ENCODE peak calls at places on chromosome 9, in ten cellular contexts. G is H7; Z is putamen; C is GM13977; Y is NB4; Q is foreskin fibroblast; V is sciatic nerve; F is activated CD4-positive, alpha-beta T cell treated with anti-CD3 and anti-CD28 coated beads, Interleukin-2, amount 10 ng/mL, durations not matched to agents 7 days and 5 days; W is HCEC 1CT; A is AG09309. X is an unnamed sample.

GRCh38 chr9:14271078-14271673 is 42.8 kb downstream of the NFIB start:
- DNase-seq in V (peak; percentile 85), W (no peak), Z (peak; percentile 77), C (no peak), A (no peak), F (no peak), G (no peak), Q (peak; percentile 91), Y (no peak), X (peak; percentile 87)

GRCh38 chr9:93304574-93305496 is 120.9 kb downstream of the WNK2 start:
- DNase-seq in C (peak; percentile 75), F (no peak), G (peak; percentile 93), W (peak; percentile 41), V (peak; percentile 81), Y (peak; percentile 42), Q (peak; percentile 64), A (peak; percentile 5), Z (peak; percentile 47), X (peak; percentile 13)

GRCh38 chr9:77562021-77562748 is 85.9 kb downstream of the GNA14 start:
- DNase-seq in A (no peak), Z (no peak), F (no peak), C (no peak), G (no peak), Y (peak; percentile 20), Q (no peak), V (no peak), W (no peak), X (no peak)

GRCh38 chr9:127838375-127839078 is 15.9 kb downstream of the ENG start:
- DNase-seq in Y (no peak), V (peak; percentile 85), F (no peak), W (peak; percentile 96), C (no peak), Q (peak; percentile 99), A (peak; percentile 82), Z (no peak), G (peak; percentile 66), X (peak; percentile 90)

GRCh38 chr9:6090811-6091210 is 75.4 kb upstream of the RANBP6 start:
- DNase-seq in Q (no peak), G (no peak), A (no peak), Y (no peak), W (no peak), V (no peak), Z (no peak), C (no peak), F (no peak), X (no peak)

GRCh38 chr9:93280661-93281259 is 96.8 kb downstream of the WNK2 start:
- DNase-seq in Z (no peak), C (no peak), V (no peak), Q (no peak), G (no peak), W (peak; percentile 28), A (no peak), Y (no peak), F (no peak), X (no peak)

GRCh38 chr9:87663556-87663955 is 62.4 kb upstream of the CTSL start:
- DNase-seq in V (no peak), C (no peak), F (no peak), Y (no peak), A (no peak), G (no peak), W (no peak), Z (no peak), Q (no peak), X (no peak)

GRCh38 chr9:96554801-96555566 is 64.7 kb downstream of the CDC14B start:
- DNase-seq in Z (no peak), V (no peak), W (peak; percentile 79), C (no peak), A (no peak), Q (peak; percentile 54), Y (no peak), G (no peak), F (no peak), X (peak; percentile 80)

GRCh38 chr9:122065923-122066629 is 27.0 kb downstream of the TTLL11 start:
- DNase-seq in C (no peak), W (no peak), Y (no peak), Q (no peak), G (no peak), A (no peak), F (no peak), Z (peak; percentile 52), V (no peak), X (no peak)

GRCh38 chr9:89080193-89080592 is 88.9 kb downstream of the S1PR3 start:
- DNase-seq in F (no peak), G (no peak), C (no peak), W (peak; percentile 76), Q (peak; percentile 83), A (no peak), Y (no peak), Z (no peak), V (peak; percentile 71), X (no peak)

GRCh38 chr9:5269249-5269715 is 35.2 kb downstream of the RLN2 start:
- DNase-seq in Y (no peak), Q (peak; percentile 2), G (peak; percentile 6), V (no peak), C (no peak), Z (no peak), F (no peak), W (peak; percentile 27), A (no peak), X (peak; percentile 87)

GRCh38 chr9:99076483-99077171 is 28.3 kb upstream of the TGFBR1 start:
- DNase-seq in A (no peak), C (peak; percentile 12), F (peak; percentile 53), V (no peak), G (no peak), Z (no peak), Y (peak; percentile 50), Q (no peak), W (no peak), X (no peak)

GRCh38 chr9:135509458-135509857 is 9.0 kb downstream of the MRPS2 start:
- DNase-seq in Z (no peak), C (no peak), V (no peak), A (no peak), W (no peak), F (no peak), Q (no peak), G (no peak), Y (no peak), X (no peak)

GRCh38 chr9:86713456-86713855 is 233.8 kb downstream of the GAS1 start:
- DNase-seq in G (no peak), Y (no peak), C (no peak), V (no peak), A (no peak), Q (peak; percentile 76), W (peak; percentile 68), Z (no peak), F (no peak), X (peak; percentile 86)

GRCh38 chr9:96859461-96860198 is 5.3 kb upstream of the ZNF782 start:
- DNase-seq in Z (no peak), C (no peak), G (no peak), Y (no peak), A (no peak), W (peak; percentile 59), Q (peak; percentile 73), V (no peak), F (no peak), X (peak; percentile 67)

GRCh38 chr9:113275147-113276131 is at the start of the genes CDC26 and PRPF4:
- DNase-seq in Y (peak; percentile 98), A (peak; percentile 93), V (peak; percentile 98), F (peak; percentile 97), W (peak; percentile 99), C (peak; percentile 93), G (peak; percentile 96), Q (peak; percentile 99), Z (peak; percentile 97), X (peak; percentile 98)

GRCh38 chr9:133635506-133635902 is 659 bp upstream of the DBH start:
- DNase-seq in G (no peak), W (no peak), F (no peak), C (no peak), Q (no peak), V (no peak), A (no peak), Y (no peak), Z (no peak), X (no peak)

GRCh38 chr9:111783424-111783823 is 11.3 kb downstream of the SHOC1 start:
- DNase-seq in G (no peak), W (no peak), Q (no peak), V (no peak), Z (no peak), C (no peak), Y (no peak), F (no peak), A (no peak), X (no peak)

GRCh38 chr9:111969622-111970021 is 73.0 kb downstream of the UGCG start:
- DNase-seq in Z (no peak), V (peak; percentile 14), W (no peak), C (no peak), Q (no peak), A (no peak), G (no peak), F (no peak), Y (no peak), X (no peak)

X was measured in astrocyte.